ENCODE peak calls at places on chromosomes 3 and 15, in nine cellular contexts. One of them, this sample, is unnamed.

GRCh38 chr15:98035134-98035533 is 74.6 kb downstream of the ARRDC4 start:
- ATAC-seq in right lobe of liver: peak
- ATAC-seq in central memory CD8-positive, alpha-beta T cell: no peak
- ATAC-seq in Right ventricle myocardium superior: no peak
- ATAC-seq in activated naive CD8-positive, alpha-beta T cell treated with anti-CD3 and anti-CD28 coated beads, Interleukin-2, amount 50 U/mL, for 24 hours: no peak
- ATAC-seq in psoas muscle: no peak
- ATAC-seq in sciatic nerve: no peak
- ATAC-seq in activated T-helper 17 cell treated with anti-CD3 and anti-CD28 coated beads, Interleukin-2, amount 50 U/mL, for 72 hours: no peak
- ATAC-seq in gastroesophageal sphincter: no peak
- ATAC-seq in this sample: no peak

GRCh38 chr3:153440311-153440710 is 278.3 kb downstream of the RAP2B start:
- ATAC-seq in right lobe of liver: no peak
- ATAC-seq in central memory CD8-positive, alpha-beta T cell: no peak
- ATAC-seq in Right ventricle myocardium superior: no peak
- ATAC-seq in activated naive CD8-positive, alpha-beta T cell treated with anti-CD3 and anti-CD28 coated beads, Interleukin-2, amount 50 U/mL, for 24 hours: no peak
- ATAC-seq in psoas muscle: no peak
- ATAC-seq in sciatic nerve: no peak
- ATAC-seq in activated T-helper 17 cell treated with anti-CD3 and anti-CD28 coated beads, Interleukin-2, amount 50 U/mL, for 72 hours: no peak
- ATAC-seq in gastroesophageal sphincter: no peak
- ATAC-seq in this sample: no peak

GRCh38 chr3:102206506-102207145 is 228.2 kb upstream of the ZPLD1 start:
- ATAC-seq in right lobe of liver: peak
- ATAC-seq in central memory CD8-positive, alpha-beta T cell: no peak
- ATAC-seq in Right ventricle myocardium superior: peak
- ATAC-seq in activated naive CD8-positive, alpha-beta T cell treated with anti-CD3 and anti-CD28 coated beads, Interleukin-2, amount 50 U/mL, for 24 hours: no peak
- ATAC-seq in psoas muscle: peak
- ATAC-seq in sciatic nerve: peak
- ATAC-seq in activated T-helper 17 cell treated with anti-CD3 and anti-CD28 coated beads, Interleukin-2, amount 50 U/mL, for 72 hours: no peak
- ATAC-seq in gastroesophageal sphincter: peak
- ATAC-seq in this sample: no peak

GRCh38 chr15:84103345-84103744 is 132.2 kb upstream of the GOLGA6L4 start:
- ATAC-seq in right lobe of liver: no peak
- ATAC-seq in central memory CD8-positive, alpha-beta T cell: no peak
- ATAC-seq in Right ventricle myocardium superior: no peak
- ATAC-seq in activated naive CD8-positive, alpha-beta T cell treated with anti-CD3 and anti-CD28 coated beads, Interleukin-2, amount 50 U/mL, for 24 hours: no peak
- ATAC-seq in psoas muscle: no peak
- ATAC-seq in sciatic nerve: no peak
- ATAC-seq in activated T-helper 17 cell treated with anti-CD3 and anti-CD28 coated beads, Interleukin-2, amount 50 U/mL, for 72 hours: no peak
- ATAC-seq in gastroesophageal sphincter: no peak
- ATAC-seq in this sample: no peak

GRCh38 chr3:126936853-126937395 is 46.0 kb upstream of the PLXNA1 start:
- ATAC-seq in right lobe of liver: no peak
- ATAC-seq in central memory CD8-positive, alpha-beta T cell: no peak
- ATAC-seq in Right ventricle myocardium superior: no peak
- ATAC-seq in activated naive CD8-positive, alpha-beta T cell treated with anti-CD3 and anti-CD28 coated beads, Interleukin-2, amount 50 U/mL, for 24 hours: no peak
- ATAC-seq in psoas muscle: no peak
- ATAC-seq in sciatic nerve: no peak
- ATAC-seq in activated T-helper 17 cell treated with anti-CD3 and anti-CD28 coated beads, Interleukin-2, amount 50 U/mL, for 72 hours: no peak
- ATAC-seq in gastroesophageal sphincter: no peak
- ATAC-seq in this sample: no peak

GRCh38 chr15:90470453-90470852 is 59.3 kb upstream of the CRTC3 start:
- ATAC-seq in right lobe of liver: no peak
- ATAC-seq in central memory CD8-positive, alpha-beta T cell: no peak
- ATAC-seq in Right ventricle myocardium superior: no peak
- ATAC-seq in activated naive CD8-positive, alpha-beta T cell treated with anti-CD3 and anti-CD28 coated beads, Interleukin-2, amount 50 U/mL, for 24 hours: no peak
- ATAC-seq in psoas muscle: no peak
- ATAC-seq in sciatic nerve: no peak
- ATAC-seq in activated T-helper 17 cell treated with anti-CD3 and anti-CD28 coated beads, Interleukin-2, amount 50 U/mL, for 72 hours: no peak
- ATAC-seq in gastroesophageal sphincter: no peak
- ATAC-seq in this sample: no peak

GRCh38 chr3:180409883-180410282 is 192.1 kb upstream of the TTC14 start:
- ATAC-seq in right lobe of liver: no peak
- ATAC-seq in central memory CD8-positive, alpha-beta T cell: no peak
- ATAC-seq in Right ventricle myocardium superior: no peak
- ATAC-seq in activated naive CD8-positive, alpha-beta T cell treated with anti-CD3 and anti-CD28 coated beads, Interleukin-2, amount 50 U/mL, for 24 hours: no peak
- ATAC-seq in psoas muscle: no peak
- ATAC-seq in sciatic nerve: no peak
- ATAC-seq in activated T-helper 17 cell treated with anti-CD3 and anti-CD28 coated beads, Interleukin-2, amount 50 U/mL, for 72 hours: no peak
- ATAC-seq in gastroesophageal sphincter: no peak
- ATAC-seq in this sample: no peak

GRCh38 chr3:125512135-125512920 is 7.7 kb downstream of the SNX4 start:
- ATAC-seq in right lobe of liver: no peak
- ATAC-seq in central memory CD8-positive, alpha-beta T cell: peak
- ATAC-seq in Right ventricle myocardium superior: peak
- ATAC-seq in activated naive CD8-positive, alpha-beta T cell treated with anti-CD3 and anti-CD28 coated beads, Interleukin-2, amount 50 U/mL, for 24 hours: peak
- ATAC-seq in psoas muscle: no peak
- ATAC-seq in sciatic nerve: no peak
- ATAC-seq in activated T-helper 17 cell treated with anti-CD3 and anti-CD28 coated beads, Interleukin-2, amount 50 U/mL, for 72 hours: peak
- ATAC-seq in gastroesophageal sphincter: no peak
- ATAC-seq in this sample: peak

GRCh38 chr3:169822540-169822939 is 9.8 kb upstream of the LRRC34 start:
- ATAC-seq in right lobe of liver: no peak
- ATAC-seq in central memory CD8-positive, alpha-beta T cell: no peak
- ATAC-seq in Right ventricle myocardium superior: no peak
- ATAC-seq in activated naive CD8-positive, alpha-beta T cell treated with anti-CD3 and anti-CD28 coated beads, Interleukin-2, amount 50 U/mL, for 24 hours: no peak
- ATAC-seq in psoas muscle: no peak
- ATAC-seq in sciatic nerve: no peak
- ATAC-seq in activated T-helper 17 cell treated with anti-CD3 and anti-CD28 coated beads, Interleukin-2, amount 50 U/mL, for 72 hours: no peak
- ATAC-seq in gastroesophageal sphincter: no peak
- ATAC-seq in this sample: no peak

GRCh38 chr3:143036557-143036956 is 35.2 kb downstream of the U2SURP start:
- ATAC-seq in right lobe of liver: no peak
- ATAC-seq in central memory CD8-positive, alpha-beta T cell: peak
- ATAC-seq in Right ventricle myocardium superior: no peak
- ATAC-seq in activated naive CD8-positive, alpha-beta T cell treated with anti-CD3 and anti-CD28 coated beads, Interleukin-2, amount 50 U/mL, for 24 hours: no peak
- ATAC-seq in psoas muscle: no peak
- ATAC-seq in sciatic nerve: no peak
- ATAC-seq in activated T-helper 17 cell treated with anti-CD3 and anti-CD28 coated beads, Interleukin-2, amount 50 U/mL, for 72 hours: no peak
- ATAC-seq in gastroesophageal sphincter: no peak
- ATAC-seq in this sample: peak

GRCh38 chr3:158337007-158337608 is 227.2 kb downstream of the RSRC1 start:
- ATAC-seq in right lobe of liver: no peak
- ATAC-seq in central memory CD8-positive, alpha-beta T cell: no peak
- ATAC-seq in Right ventricle myocardium superior: no peak
- ATAC-seq in activated naive CD8-positive, alpha-beta T cell treated with anti-CD3 and anti-CD28 coated beads, Interleukin-2, amount 50 U/mL, for 24 hours: no peak
- ATAC-seq in psoas muscle: no peak
- ATAC-seq in sciatic nerve: no peak
- ATAC-seq in activated T-helper 17 cell treated with anti-CD3 and anti-CD28 coated beads, Interleukin-2, amount 50 U/mL, for 72 hours: no peak
- ATAC-seq in gastroesophageal sphincter: no peak
- ATAC-seq in this sample: no peak

GRCh38 chr15:31870336-31871158 is 159.8 kb upstream of the CHRNA7 start:
- ATAC-seq in right lobe of liver: peak
- ATAC-seq in central memory CD8-positive, alpha-beta T cell: peak
- ATAC-seq in Right ventricle myocardium superior: peak
- ATAC-seq in activated naive CD8-positive, alpha-beta T cell treated with anti-CD3 and anti-CD28 coated beads, Interleukin-2, amount 50 U/mL, for 24 hours: peak
- ATAC-seq in psoas muscle: peak
- ATAC-seq in sciatic nerve: peak
- ATAC-seq in activated T-helper 17 cell treated with anti-CD3 and anti-CD28 coated beads, Interleukin-2, amount 50 U/mL, for 72 hours: peak
- ATAC-seq in gastroesophageal sphincter: peak
- ATAC-seq in this sample: peak

GRCh38 chr3:112004187-112004586 is 5.5 kb downstream of the TAGLN3 start:
- ATAC-seq in right lobe of liver: no peak
- ATAC-seq in central memory CD8-positive, alpha-beta T cell: no peak
- ATAC-seq in Right ventricle myocardium superior: no peak
- ATAC-seq in activated naive CD8-positive, alpha-beta T cell treated with anti-CD3 and anti-CD28 coated beads, Interleukin-2, amount 50 U/mL, for 24 hours: peak
- ATAC-seq in psoas muscle: no peak
- ATAC-seq in sciatic nerve: no peak
- ATAC-seq in activated T-helper 17 cell treated with anti-CD3 and anti-CD28 coated beads, Interleukin-2, amount 50 U/mL, for 72 hours: no peak
- ATAC-seq in gastroesophageal sphincter: no peak
- ATAC-seq in this sample: no peak

GRCh38 chr15:48371550-48371949 is 40.3 kb downstream of the DUT start:
- ATAC-seq in right lobe of liver: no peak
- ATAC-seq in central memory CD8-positive, alpha-beta T cell: no peak
- ATAC-seq in Right ventricle myocardium superior: no peak
- ATAC-seq in activated naive CD8-positive, alpha-beta T cell treated with anti-CD3 and anti-CD28 coated beads, Interleukin-2, amount 50 U/mL, for 24 hours: no peak
- ATAC-seq in psoas muscle: no peak
- ATAC-seq in sciatic nerve: peak
- ATAC-seq in activated T-helper 17 cell treated with anti-CD3 and anti-CD28 coated beads, Interleukin-2, amount 50 U/mL, for 72 hours: no peak
- ATAC-seq in gastroesophageal sphincter: no peak
- ATAC-seq in this sample: no peak

GRCh38 chr15:27532358-27532757 is 561.4 kb downstream of the GABRG3 start:
- ATAC-seq in right lobe of liver: no peak
- ATAC-seq in central memory CD8-positive, alpha-beta T cell: no peak
- ATAC-seq in Right ventricle myocardium superior: no peak
- ATAC-seq in activated naive CD8-positive, alpha-beta T cell treated with anti-CD3 and anti-CD28 coated beads, Interleukin-2, amount 50 U/mL, for 24 hours: no peak
- ATAC-seq in psoas muscle: no peak
- ATAC-seq in sciatic nerve: no peak
- ATAC-seq in activated T-helper 17 cell treated with anti-CD3 and anti-CD28 coated beads, Interleukin-2, amount 50 U/mL, for 72 hours: no peak
- ATAC-seq in gastroesophageal sphincter: no peak
- ATAC-seq in this sample: no peak

GRCh38 chr3:65130782-65131181 is 443.0 kb upstream of the ADAMTS9 start:
- ATAC-seq in right lobe of liver: no peak
- ATAC-seq in central memory CD8-positive, alpha-beta T cell: no peak
- ATAC-seq in Right ventricle myocardium superior: no peak
- ATAC-seq in activated naive CD8-positive, alpha-beta T cell treated with anti-CD3 and anti-CD28 coated beads, Interleukin-2, amount 50 U/mL, for 24 hours: no peak
- ATAC-seq in psoas muscle: no peak
- ATAC-seq in sciatic nerve: no peak
- ATAC-seq in activated T-helper 17 cell treated with anti-CD3 and anti-CD28 coated beads, Interleukin-2, amount 50 U/mL, for 72 hours: no peak
- ATAC-seq in gastroesophageal sphincter: no peak
- ATAC-seq in this sample: no peak

GRCh38 chr3:168002786-168003368 is 92.8 kb downstream of the GOLIM4 start:
- ATAC-seq in right lobe of liver: no peak
- ATAC-seq in central memory CD8-positive, alpha-beta T cell: no peak
- ATAC-seq in Right ventricle myocardium superior: no peak
- ATAC-seq in activated naive CD8-positive, alpha-beta T cell treated with anti-CD3 and anti-CD28 coated beads, Interleukin-2, amount 50 U/mL, for 24 hours: peak
- ATAC-seq in psoas muscle: no peak
- ATAC-seq in sciatic nerve: no peak
- ATAC-seq in activated T-helper 17 cell treated with anti-CD3 and anti-CD28 coated beads, Interleukin-2, amount 50 U/mL, for 72 hours: peak
- ATAC-seq in gastroesophageal sphincter: no peak
- ATAC-seq in this sample: no peak

GRCh38 chr3:88141458-88142083 is 8.2 kb upstream of the C3orf38 start:
- ATAC-seq in right lobe of liver: no peak
- ATAC-seq in central memory CD8-positive, alpha-beta T cell: no peak
- ATAC-seq in Right ventricle myocardium superior: no peak
- ATAC-seq in activated naive CD8-positive, alpha-beta T cell treated with anti-CD3 and anti-CD28 coated beads, Interleukin-2, amount 50 U/mL, for 24 hours: no peak
- ATAC-seq in psoas muscle: no peak
- ATAC-seq in sciatic nerve: no peak
- ATAC-seq in activated T-helper 17 cell treated with anti-CD3 and anti-CD28 coated beads, Interleukin-2, amount 50 U/mL, for 72 hours: no peak
- ATAC-seq in gastroesophageal sphincter: no peak
- ATAC-seq in this sample: no peak

GRCh38 chr3:72187131-72187530 is 402.2 kb upstream of the PROK2 start:
- ATAC-seq in right lobe of liver: peak
- ATAC-seq in central memory CD8-positive, alpha-beta T cell: no peak
- ATAC-seq in Right ventricle myocardium superior: no peak
- ATAC-seq in activated naive CD8-positive, alpha-beta T cell treated with anti-CD3 and anti-CD28 coated beads, Interleukin-2, amount 50 U/mL, for 24 hours: no peak
- ATAC-seq in psoas muscle: no peak
- ATAC-seq in sciatic nerve: no peak
- ATAC-seq in activated T-helper 17 cell treated with anti-CD3 and anti-CD28 coated beads, Interleukin-2, amount 50 U/mL, for 72 hours: no peak
- ATAC-seq in gastroesophageal sphincter: no peak
- ATAC-seq in this sample: no peak

GRCh38 chr3:99498544-99499234 is 139.7 kb upstream of the COL8A1 start:
- ATAC-seq in right lobe of liver: no peak
- ATAC-seq in central memory CD8-positive, alpha-beta T cell: no peak
- ATAC-seq in Right ventricle myocardium superior: peak
- ATAC-seq in activated naive CD8-positive, alpha-beta T cell treated with anti-CD3 and anti-CD28 coated beads, Interleukin-2, amount 50 U/mL, for 24 hours: no peak
- ATAC-seq in psoas muscle: no peak
- ATAC-seq in sciatic nerve: peak
- ATAC-seq in activated T-helper 17 cell treated with anti-CD3 and anti-CD28 coated beads, Interleukin-2, amount 50 U/mL, for 72 hours: no peak
- ATAC-seq in gastroesophageal sphincter: no peak
- ATAC-seq in this sample: no peak

GRCh38 chr3:62562017-62562416 is 188.7 kb upstream of the FEZF2 start:
- ATAC-seq in right lobe of liver: no peak
- ATAC-seq in central memory CD8-positive, alpha-beta T cell: no peak
- ATAC-seq in Right ventricle myocardium superior: no peak
- ATAC-seq in activated naive CD8-positive, alpha-beta T cell treated with anti-CD3 and anti-CD28 coated beads, Interleukin-2, amount 50 U/mL, for 24 hours: no peak
- ATAC-seq in psoas muscle: no peak
- ATAC-seq in sciatic nerve: no peak
- ATAC-seq in activated T-helper 17 cell treated with anti-CD3 and anti-CD28 coated beads, Interleukin-2, amount 50 U/mL, for 72 hours: no peak
- ATAC-seq in gastroesophageal sphincter: no peak
- ATAC-seq in this sample: no peak

GRCh38 chr3:175002732-175003143 is 143.6 kb downstream of the NAALADL2 start:
- ATAC-seq in right lobe of liver: no peak
- ATAC-seq in central memory CD8-positive, alpha-beta T cell: no peak
- ATAC-seq in Right ventricle myocardium superior: no peak
- ATAC-seq in activated naive CD8-positive, alpha-beta T cell treated with anti-CD3 and anti-CD28 coated beads, Interleukin-2, amount 50 U/mL, for 24 hours: no peak
- ATAC-seq in psoas muscle: no peak
- ATAC-seq in sciatic nerve: no peak
- ATAC-seq in activated T-helper 17 cell treated with anti-CD3 and anti-CD28 coated beads, Interleukin-2, amount 50 U/mL, for 72 hours: no peak
- ATAC-seq in gastroesophageal sphincter: no peak
- ATAC-seq in this sample: no peak

GRCh38 chr15:71440479-71441071 is 325.3 kb downstream of the THSD4 start:
- ATAC-seq in right lobe of liver: peak
- ATAC-seq in central memory CD8-positive, alpha-beta T cell: no peak
- ATAC-seq in Right ventricle myocardium superior: peak
- ATAC-seq in activated naive CD8-positive, alpha-beta T cell treated with anti-CD3 and anti-CD28 coated beads, Interleukin-2, amount 50 U/mL, for 24 hours: no peak
- ATAC-seq in psoas muscle: peak
- ATAC-seq in sciatic nerve: peak
- ATAC-seq in activated T-helper 17 cell treated with anti-CD3 and anti-CD28 coated beads, Interleukin-2, amount 50 U/mL, for 72 hours: no peak
- ATAC-seq in gastroesophageal sphincter: no peak
- ATAC-seq in this sample: no peak

GRCh38 chr15:59662260-59662659 is 4.9 kb upstream of the GTF2A2 start:
- ATAC-seq in right lobe of liver: no peak
- ATAC-seq in central memory CD8-positive, alpha-beta T cell: no peak
- ATAC-seq in Right ventricle myocardium superior: peak
- ATAC-seq in activated naive CD8-positive, alpha-beta T cell treated with anti-CD3 and anti-CD28 coated beads, Interleukin-2, amount 50 U/mL, for 24 hours: no peak
- ATAC-seq in psoas muscle: no peak
- ATAC-seq in sciatic nerve: no peak
- ATAC-seq in activated T-helper 17 cell treated with anti-CD3 and anti-CD28 coated beads, Interleukin-2, amount 50 U/mL, for 72 hours: no peak
- ATAC-seq in gastroesophageal sphincter: no peak
- ATAC-seq in this sample: no peak

GRCh38 chr15:78018445-78018844 is 59.1 kb downstream of the TBC1D2B start:
- ATAC-seq in right lobe of liver: peak
- ATAC-seq in central memory CD8-positive, alpha-beta T cell: no peak
- ATAC-seq in Right ventricle myocardium superior: no peak
- ATAC-seq in activated naive CD8-positive, alpha-beta T cell treated with anti-CD3 and anti-CD28 coated beads, Interleukin-2, amount 50 U/mL, for 24 hours: no peak
- ATAC-seq in psoas muscle: no peak
- ATAC-seq in sciatic nerve: no peak
- ATAC-seq in activated T-helper 17 cell treated with anti-CD3 and anti-CD28 coated beads, Interleukin-2, amount 50 U/mL, for 72 hours: no peak
- ATAC-seq in gastroesophageal sphincter: no peak
- ATAC-seq in this sample: no peak

GRCh38 chr3:188796122-188796631 is 375.6 kb upstream of the TPRG1 start:
- ATAC-seq in right lobe of liver: peak
- ATAC-seq in central memory CD8-positive, alpha-beta T cell: no peak
- ATAC-seq in Right ventricle myocardium superior: peak
- ATAC-seq in activated naive CD8-positive, alpha-beta T cell treated with anti-CD3 and anti-CD28 coated beads, Interleukin-2, amount 50 U/mL, for 24 hours: no peak
- ATAC-seq in psoas muscle: no peak
- ATAC-seq in sciatic nerve: peak
- ATAC-seq in activated T-helper 17 cell treated with anti-CD3 and anti-CD28 coated beads, Interleukin-2, amount 50 U/mL, for 72 hours: peak
- ATAC-seq in gastroesophageal sphincter: no peak
- ATAC-seq in this sample: no peak

GRCh38 chr3:159150176-159150575 is 348.3 kb downstream of the MFSD1 start:
- ATAC-seq in right lobe of liver: no peak
- ATAC-seq in central memory CD8-positive, alpha-beta T cell: no peak
- ATAC-seq in Right ventricle myocardium superior: no peak
- ATAC-seq in activated naive CD8-positive, alpha-beta T cell treated with anti-CD3 and anti-CD28 coated beads, Interleukin-2, amount 50 U/mL, for 24 hours: no peak
- ATAC-seq in psoas muscle: no peak
- ATAC-seq in sciatic nerve: no peak
- ATAC-seq in activated T-helper 17 cell treated with anti-CD3 and anti-CD28 coated beads, Interleukin-2, amount 50 U/mL, for 72 hours: no peak
- ATAC-seq in gastroesophageal sphincter: no peak
- ATAC-seq in this sample: no peak

GRCh38 chr3:127273196-127273595 is 14.7 kb downstream of the PRR20G start:
- ATAC-seq in right lobe of liver: no peak
- ATAC-seq in central memory CD8-positive, alpha-beta T cell: no peak
- ATAC-seq in Right ventricle myocardium superior: no peak
- ATAC-seq in activated naive CD8-positive, alpha-beta T cell treated with anti-CD3 and anti-CD28 coated beads, Interleukin-2, amount 50 U/mL, for 24 hours: no peak
- ATAC-seq in psoas muscle: no peak
- ATAC-seq in sciatic nerve: no peak
- ATAC-seq in activated T-helper 17 cell treated with anti-CD3 and anti-CD28 coated beads, Interleukin-2, amount 50 U/mL, for 72 hours: no peak
- ATAC-seq in gastroesophageal sphincter: no peak
- ATAC-seq in this sample: no peak

GRCh38 chr3:114451561-114452018 is 157.8 kb downstream of the TIGIT start:
- ATAC-seq in right lobe of liver: peak
- ATAC-seq in central memory CD8-positive, alpha-beta T cell: no peak
- ATAC-seq in Right ventricle myocardium superior: peak
- ATAC-seq in activated naive CD8-positive, alpha-beta T cell treated with anti-CD3 and anti-CD28 coated beads, Interleukin-2, amount 50 U/mL, for 24 hours: no peak
- ATAC-seq in psoas muscle: peak
- ATAC-seq in sciatic nerve: peak
- ATAC-seq in activated T-helper 17 cell treated with anti-CD3 and anti-CD28 coated beads, Interleukin-2, amount 50 U/mL, for 72 hours: no peak
- ATAC-seq in gastroesophageal sphincter: no peak
- ATAC-seq in this sample: no peak

GRCh38 chr3:82240322-82240721 is 478.9 kb upstream of the GBE1 start:
- ATAC-seq in right lobe of liver: no peak
- ATAC-seq in central memory CD8-positive, alpha-beta T cell: no peak
- ATAC-seq in Right ventricle myocardium superior: peak
- ATAC-seq in activated naive CD8-positive, alpha-beta T cell treated with anti-CD3 and anti-CD28 coated beads, Interleukin-2, amount 50 U/mL, for 24 hours: no peak
- ATAC-seq in psoas muscle: peak
- ATAC-seq in sciatic nerve: no peak
- ATAC-seq in activated T-helper 17 cell treated with anti-CD3 and anti-CD28 coated beads, Interleukin-2, amount 50 U/mL, for 72 hours: no peak
- ATAC-seq in gastroesophageal sphincter: no peak
- ATAC-seq in this sample: no peak

GRCh38 chr3:69967156-69967555 is 32.4 kb upstream of the SAMMSON start:
- ATAC-seq in right lobe of liver: no peak
- ATAC-seq in central memory CD8-positive, alpha-beta T cell: no peak
- ATAC-seq in Right ventricle myocardium superior: no peak
- ATAC-seq in activated naive CD8-positive, alpha-beta T cell treated with anti-CD3 and anti-CD28 coated beads, Interleukin-2, amount 50 U/mL, for 24 hours: no peak
- ATAC-seq in psoas muscle: no peak
- ATAC-seq in sciatic nerve: peak
- ATAC-seq in activated T-helper 17 cell treated with anti-CD3 and anti-CD28 coated beads, Interleukin-2, amount 50 U/mL, for 72 hours: no peak
- ATAC-seq in gastroesophageal sphincter: no peak
- ATAC-seq in this sample: no peak